ENCODE peak calls at places on chromosomes 16 and 17, in four cellular contexts. K is head of caudate nucleus; C is activated CD4-positive, alpha-beta T cell treated with anti-CD3 and anti-CD28 coated beads, Interleukin-2, amount 50 U/mL, for 24 hours; O is stimulated activated CD8-positive, alpha-beta memory T cell treated with anti-CD3 and anti-CD28 coated beads, Interleukin-2, amount 100 ng/mL, for 1 hour. L is an unnamed sample.

GRCh38 chr17:38873646-38874380 is 4.0 kb downstream of the LASP1 start:
- DNase-seq in K (no peak), C (no peak), O (no peak), L (no peak)

GRCh38 chr16:31477220-31478216 is 5.4 kb upstream of the SLC5A2 start:
- DNase-seq in K (no peak), C (no peak), O (no peak), L (peak)

GRCh38 chr16:11177578-11178130 is 78.3 kb downstream of the SOCS1 start:
- DNase-seq in K (no peak), C (no peak), O (no peak), L (no peak)

GRCh38 chr17:4498461-4499397 is at the start of gene SPNS2:
- DNase-seq in K (peak), C (peak), O (peak), L (peak)

GRCh38 chr17:32569171-32570080 is 82.6 kb downstream of the CDK5R1 start:
- DNase-seq in K (no peak), C (no peak), O (no peak), L (no peak)

GRCh38 chr17:71412803-71413202 is 708.0 kb upstream of the SOX9 start:
- DNase-seq in K (no peak), C (no peak), O (no peak), L (no peak)

GRCh38 chr17:72661093-72661944 is 431.2 kb downstream of the SLC39A11 start:
- DNase-seq in K (no peak), C (no peak), O (no peak), L (no peak)

GRCh38 chr17:59763861-59764260 is 56.4 kb downstream of the VMP1 start:
- DNase-seq in K (no peak), C (no peak), O (no peak), L (no peak)

GRCh38 chr16:66386629-66387622 is 20.4 kb downstream of the CDH5 start:
- DNase-seq in K (no peak), C (no peak), O (no peak), L (peak)

GRCh38 chr17:76909971-76910760 is 42.0 kb downstream of the MGAT5B start:
- DNase-seq in K (no peak), C (no peak), O (no peak), L (no peak)

GRCh38 chr16:24852281-24852721 is 6.5 kb downstream of the SLC5A11 start:
- DNase-seq in K (peak), C (no peak), O (no peak), L (no peak)

GRCh38 chr17:38352245-38353083 is 820 bp downstream of the SOCS7 start:
- DNase-seq in K (peak), C (no peak), O (peak), L (no peak)

GRCh38 chr17:47621293-47622178 is 28.2 kb upstream of the KPNB1 start:
- DNase-seq in K (peak), C (no peak), O (no peak), L (no peak)

GRCh38 chr16:51151951-51152663 is 1.0 kb upstream of the SALL1 start:
- DNase-seq in K (peak), C (no peak), O (no peak), L (peak)

GRCh38 chr17:17849147-17849820 is 12.5 kb upstream of the SREBF1 start:
- DNase-seq in K (peak), C (peak), O (peak), L (no peak)

GRCh38 chr17:81428121-81428515 is 32.9 kb downstream of the BAHCC1 start:
- DNase-seq in K (peak), C (no peak), O (no peak), L (no peak)

GRCh38 chr16:27994686-27995085 is 68.8 kb downstream of the GSG1L start:
- DNase-seq in K (no peak), C (no peak), O (no peak), L (no peak)

GRCh38 chr16:17768257-17768656 is 297.5 kb upstream of the XYLT1 start:
- DNase-seq in K (no peak), C (no peak), O (no peak), L (no peak)